ENCODE peak calls at places on chromosomes 3 and 15, in five cellular contexts. J, U, M, W and X are unnamed samples.

GRCh38 chr3:114624676-114625181 is 330.9 kb downstream of the TIGIT start:
- DNase-seq in U (peak), J (peak), W (no peak), M (peak), X (no peak)

GRCh38 chr3:173870976-173871375 is 473.4 kb downstream of the NLGN1 start:
- DNase-seq in J (no peak), M (no peak), U (no peak), W (no peak), X (no peak)

GRCh38 chr15:47505712-47506542 is 211.4 kb upstream of the SEMA6D start:
- DNase-seq in M (no peak), W (no peak), J (no peak), U (no peak), X (no peak)

GRCh38 chr15:81023483-81024264 is 23.0 kb downstream of the TLNRD1 start:
- DNase-seq in M (peak), J (no peak), U (no peak), W (no peak), X (peak)

GRCh38 chr3:10025205-10026083 is 793 bp upstream of the FANCD2 start:
- DNase-seq in J (no peak), U (no peak), W (no peak), M (no peak), X (no peak)

GRCh38 chr15:59536553-59536952 is 75.0 kb upstream of the GCNT3 start:
- DNase-seq in M (no peak), W (no peak), J (no peak), U (no peak), X (no peak)

GRCh38 chr15:49506341-49506740 is 83.3 kb downstream of the FGF7 start:
- DNase-seq in J (no peak), U (no peak), M (no peak), W (no peak), X (no peak)

GRCh38 chr3:79063629-79064028 is 704.2 kb downstream of the ROBO1 start:
- DNase-seq in W (no peak), J (no peak), U (no peak), M (no peak), X (no peak)

GRCh38 chr3:79167651-79168416 is 600.0 kb downstream of the ROBO1 start:
- DNase-seq in U (no peak), J (peak), M (peak), W (no peak), X (no peak)

GRCh38 chr3:11059090-11059798 is 66.7 kb downstream of the SLC6A1 start:
- DNase-seq in W (peak), M (peak), J (peak), U (peak), X (peak)

GRCh38 chr3:97911459-97911858 is 60.8 kb downstream of the RIOX2 start:
- DNase-seq in J (no peak), U (no peak), W (no peak), M (no peak), X (no peak)

GRCh38 chr3:172155880-172156279 is 116.5 kb downstream of the FNDC3B start:
- DNase-seq in J (no peak), U (no peak), W (no peak), M (no peak), X (no peak)

GRCh38 chr3:152910966-152911365 is 76.0 kb downstream of the P2RY1 start:
- DNase-seq in J (no peak), W (no peak), M (no peak), U (no peak), X (no peak)

GRCh38 chr3:125059488-125060245 is 3.9 kb upstream of the HEG1 start:
- DNase-seq in W (no peak), U (no peak), J (no peak), M (peak), X (no peak)

GRCh38 chr15:101521563-101521962 is 32.1 kb upstream of the PCSK6 start:
- DNase-seq in M (no peak), J (no peak), W (no peak), U (no peak), X (no peak)

GRCh38 chr3:62134061-62134496 is 239.3 kb downstream of the FEZF2 start:
- DNase-seq in U (no peak), M (peak), J (no peak), W (no peak), X (no peak)

GRCh38 chr3:8938021-8938420 is 25.3 kb downstream of the RAD18 start:
- DNase-seq in M (no peak), W (peak), J (peak), U (no peak), X (no peak)

GRCh38 chr3:25289663-25290062 is 138.4 kb upstream of the RARB start:
- DNase-seq in J (no peak), M (no peak), W (no peak), U (no peak), X (no peak)

GRCh38 chr3:38158472-38158871 is 6.9 kb upstream of the OXSR1 start:
- DNase-seq in M (no peak), J (no peak), W (no peak), U (no peak), X (no peak)

GRCh38 chr3:100570811-100571210 is 38.6 kb upstream of the ADGRG7 start:
- DNase-seq in M (no peak), J (no peak), U (no peak), W (no peak), X (no peak)

GRCh38 chr15:59567369-59567768 is 44.2 kb upstream of the GCNT3 start:
- DNase-seq in W (no peak), M (no peak), U (no peak), J (peak), X (no peak)

GRCh38 chr3:50139308-50139707 is 15.8 kb upstream of the SEMA3F start:
- DNase-seq in J (no peak), U (no peak), W (no peak), M (no peak), X (no peak)

GRCh38 chr15:38944551-38944950 is 379.9 kb upstream of the RASGRP1 start:
- DNase-seq in M (no peak), W (no peak), U (no peak), J (no peak), X (no peak)

GRCh38 chr15:61834076-61834697 is 226.1 kb downstream of the VPS13C start:
- DNase-seq in M (peak), J (peak), U (peak), W (peak), X (peak)

GRCh38 chr15:41336549-41336948 is 3.9 kb downstream of the NUSAP1 start:
- DNase-seq in U (no peak), M (no peak), J (no peak), W (peak), X (no peak)

GRCh38 chr3:32147935-32148334 is 41.5 kb downstream of the GPD1L start:
- DNase-seq in J (no peak), W (peak), M (no peak), U (no peak), X (no peak)

GRCh38 chr3:134988666-134989065 is 193.6 kb downstream of the EPHB1 start:
- DNase-seq in U (no peak), W (no peak), J (no peak), M (no peak), X (no peak)

GRCh38 chr3:183253961-183254815 is 1.1 kb downstream of the B3GNT5 start:
- DNase-seq in W (no peak), U (peak), M (peak), J (peak), X (peak)

GRCh38 chr15:64046347-64047153 is at the start of gene DAPK2:
- DNase-seq in U (peak), J (peak), M (peak), W (peak), X (peak)

GRCh38 chr3:126959921-126960603 is 22.9 kb upstream of the PLXNA1 start:
- DNase-seq in M (no peak), J (peak), U (peak), W (no peak), X (no peak)
- TF ChIP-seq CTCF in M (no peak), J (no peak), U (no peak), W (no peak), X (no peak)

GRCh38 chr3:14858105-14858504 is 39.3 kb downstream of the FGD5 start:
- DNase-seq in M (no peak), J (no peak), W (no peak), U (no peak), X (no peak)

GRCh38 chr3:14853280-14853956 is 34.7 kb downstream of the FGD5 start:
- DNase-seq in W (no peak), J (no peak), M (no peak), U (no peak), X (no peak)

GRCh38 chr3:14861031-14861430 is 42.3 kb downstream of the FGD5 start:
- DNase-seq in U (no peak), W (no peak), M (no peak), J (no peak), X (no peak)

GRCh38 chr3:14861451-14862302 is 42.9 kb downstream of the FGD5 start:
- DNase-seq in M (no peak), W (no peak), J (no peak), U (no peak), X (no peak)

GRCh38 chr3:14857506-14857905 is 38.7 kb downstream of the FGD5 start:
- DNase-seq in M (no peak), U (no peak), W (no peak), J (peak), X (no peak)
- TF ChIP-seq CTCF in M (no peak), U (no peak), W (no peak), J (no peak), X (no peak)

GRCh38 chr15:29623240-29623639 is 199.0 kb downstream of the TJP1 start:
- DNase-seq in M (no peak), J (no peak), U (no peak), W (no peak), X (no peak)
- TF ChIP-seq CTCF in M (no peak), J (no peak), U (no peak), W (no peak), X (no peak)

GRCh38 chr3:58551636-58552180 is 14.7 kb upstream of the ACOX2 start:
- DNase-seq in W (no peak), J (no peak), M (no peak), U (no peak), X (no peak)
- TF ChIP-seq CTCF in W (no peak), J (no peak), M (no peak), U (no peak), X (no peak)

DNA sequence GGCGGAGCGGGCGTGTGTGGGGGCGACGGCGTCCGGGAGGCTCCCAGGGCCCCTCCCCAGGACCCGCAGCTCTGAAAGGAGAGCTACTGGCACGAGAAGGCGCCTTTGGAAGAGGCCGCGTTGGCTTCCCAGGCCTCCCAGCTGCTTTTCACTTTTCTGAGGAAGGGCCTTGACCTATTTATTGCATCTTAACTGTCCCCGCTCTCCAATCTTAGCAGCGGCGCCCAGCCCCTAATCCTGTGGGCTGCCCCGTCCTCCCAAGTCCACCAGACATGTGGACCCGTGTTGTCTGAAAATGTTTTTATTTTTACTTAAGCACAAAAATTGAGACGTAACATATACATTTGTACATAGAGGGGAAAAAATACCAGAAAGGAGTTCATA is 481 bp upstream of the ULK3 start:
- DNase-seq in U (no peak), M (no peak), J (no peak), W (no peak), X (no peak)
- TF ChIP-seq CTCF in U (no peak), M (no peak), J (no peak), W (peak), X (no peak)

GRCh38 chr3:160133757-160134156 is 91.5 kb upstream of the C3orf80 start:
- DNase-seq in M (no peak), J (peak), U (no peak), W (no peak), X (no peak)
- TF ChIP-seq CTCF in M (no peak), J (no peak), U (no peak), W (no peak), X (no peak)